ENCODE peak calls at places on chromosomes 3 and 15, in nine cellular contexts. One of them, this sample, is unnamed.

GRCh38 chr3:10638466-10638865 is 133.1 kb upstream of the ATP2B2 start:
- DNase-seq in CD8-positive, alpha-beta memory T cell: no peak
- DNase-seq in NCI-H146: no peak
- DNase-seq in smooth muscle cell of the brain vasculature: no peak
- DNase-seq in T1000: no peak
- DNase-seq in stimulated activated CD4-positive, alpha-beta T cell treated with anti-CD3 and anti-CD28 coated beads, Interleukin-1b, Interleukin-23, amount 100 ng/mL, for 4 hours: no peak
- DNase-seq in NCI-H2081 treated with DMSO at 0.1 percent for 48 hours: no peak
- DNase-seq in GM10248: no peak
- DNase-seq in occipital lobe: no peak
- DNase-seq in this sample: no peak

GRCh38 chr3:108441081-108441507 is 69.3 kb downstream of the MYH15 start:
- DNase-seq in CD8-positive, alpha-beta memory T cell: no peak
- DNase-seq in NCI-H146: peak
- DNase-seq in smooth muscle cell of the brain vasculature: no peak
- DNase-seq in T1000: no peak
- DNase-seq in stimulated activated CD4-positive, alpha-beta T cell treated with anti-CD3 and anti-CD28 coated beads, Interleukin-1b, Interleukin-23, amount 100 ng/mL, for 4 hours: no peak
- DNase-seq in NCI-H2081 treated with DMSO at 0.1 percent for 48 hours: no peak
- DNase-seq in GM10248: no peak
- DNase-seq in occipital lobe: no peak
- DNase-seq in this sample: no peak

GRCh38 chr15:31393441-31394091 is 66.9 kb downstream of the KLF13 start:
- DNase-seq in CD8-positive, alpha-beta memory T cell: no peak
- DNase-seq in NCI-H146: peak
- DNase-seq in smooth muscle cell of the brain vasculature: no peak
- DNase-seq in T1000: no peak
- DNase-seq in stimulated activated CD4-positive, alpha-beta T cell treated with anti-CD3 and anti-CD28 coated beads, Interleukin-1b, Interleukin-23, amount 100 ng/mL, for 4 hours: no peak
- DNase-seq in NCI-H2081 treated with DMSO at 0.1 percent for 48 hours: no peak
- DNase-seq in GM10248: peak
- DNase-seq in occipital lobe: no peak
- DNase-seq in this sample: no peak

GRCh38 chr3:62090066-62090465 is 283.3 kb downstream of the FEZF2 start:
- DNase-seq in CD8-positive, alpha-beta memory T cell: no peak
- DNase-seq in NCI-H146: no peak
- DNase-seq in smooth muscle cell of the brain vasculature: no peak
- DNase-seq in T1000: no peak
- DNase-seq in stimulated activated CD4-positive, alpha-beta T cell treated with anti-CD3 and anti-CD28 coated beads, Interleukin-1b, Interleukin-23, amount 100 ng/mL, for 4 hours: no peak
- DNase-seq in NCI-H2081 treated with DMSO at 0.1 percent for 48 hours: no peak
- DNase-seq in GM10248: no peak
- DNase-seq in occipital lobe: no peak
- DNase-seq in this sample: no peak

GRCh38 chr15:90167121-90167520 is 34.0 kb upstream of the SEMA4B start:
- DNase-seq in CD8-positive, alpha-beta memory T cell: no peak
- DNase-seq in NCI-H146: no peak
- DNase-seq in smooth muscle cell of the brain vasculature: no peak
- DNase-seq in T1000: no peak
- DNase-seq in stimulated activated CD4-positive, alpha-beta T cell treated with anti-CD3 and anti-CD28 coated beads, Interleukin-1b, Interleukin-23, amount 100 ng/mL, for 4 hours: no peak
- DNase-seq in NCI-H2081 treated with DMSO at 0.1 percent for 48 hours: no peak
- DNase-seq in GM10248: no peak
- DNase-seq in occipital lobe: no peak
- DNase-seq in this sample: no peak

GRCh38 chr3:9448643-9449042 is 51.2 kb downstream of the SETD5 start:
- DNase-seq in CD8-positive, alpha-beta memory T cell: no peak
- DNase-seq in NCI-H146: no peak
- DNase-seq in smooth muscle cell of the brain vasculature: no peak
- DNase-seq in T1000: no peak
- DNase-seq in stimulated activated CD4-positive, alpha-beta T cell treated with anti-CD3 and anti-CD28 coated beads, Interleukin-1b, Interleukin-23, amount 100 ng/mL, for 4 hours: no peak
- DNase-seq in NCI-H2081 treated with DMSO at 0.1 percent for 48 hours: no peak
- DNase-seq in GM10248: no peak
- DNase-seq in occipital lobe: no peak
- DNase-seq in this sample: no peak

GRCh38 chr15:67998599-67999122 is 55.5 kb upstream of the PIAS1 start:
- DNase-seq in CD8-positive, alpha-beta memory T cell: no peak
- DNase-seq in NCI-H146: no peak
- DNase-seq in smooth muscle cell of the brain vasculature: no peak
- DNase-seq in T1000: peak
- DNase-seq in stimulated activated CD4-positive, alpha-beta T cell treated with anti-CD3 and anti-CD28 coated beads, Interleukin-1b, Interleukin-23, amount 100 ng/mL, for 4 hours: no peak
- DNase-seq in NCI-H2081 treated with DMSO at 0.1 percent for 48 hours: no peak
- DNase-seq in GM10248: no peak
- DNase-seq in occipital lobe: no peak
- DNase-seq in this sample: no peak

GRCh38 chr3:168620854-168621253 is 525.1 kb upstream of the GOLIM4 start:
- DNase-seq in CD8-positive, alpha-beta memory T cell: no peak
- DNase-seq in NCI-H146: peak
- DNase-seq in smooth muscle cell of the brain vasculature: no peak
- DNase-seq in T1000: no peak
- DNase-seq in stimulated activated CD4-positive, alpha-beta T cell treated with anti-CD3 and anti-CD28 coated beads, Interleukin-1b, Interleukin-23, amount 100 ng/mL, for 4 hours: no peak
- DNase-seq in NCI-H2081 treated with DMSO at 0.1 percent for 48 hours: peak
- DNase-seq in GM10248: no peak
- DNase-seq in occipital lobe: peak
- DNase-seq in this sample: peak

GRCh38 chr3:43161684-43162512 is 56.0 kb upstream of the POMGNT2 start:
- DNase-seq in CD8-positive, alpha-beta memory T cell: peak
- DNase-seq in NCI-H146: no peak
- DNase-seq in smooth muscle cell of the brain vasculature: peak
- DNase-seq in T1000: no peak
- DNase-seq in stimulated activated CD4-positive, alpha-beta T cell treated with anti-CD3 and anti-CD28 coated beads, Interleukin-1b, Interleukin-23, amount 100 ng/mL, for 4 hours: no peak
- DNase-seq in NCI-H2081 treated with DMSO at 0.1 percent for 48 hours: no peak
- DNase-seq in GM10248: no peak
- DNase-seq in occipital lobe: no peak
- DNase-seq in this sample: peak

GRCh38 chr3:30273304-30274072 is 332.9 kb upstream of the TGFBR2 start:
- DNase-seq in CD8-positive, alpha-beta memory T cell: no peak
- DNase-seq in NCI-H146: no peak
- DNase-seq in smooth muscle cell of the brain vasculature: no peak
- DNase-seq in T1000: no peak
- DNase-seq in stimulated activated CD4-positive, alpha-beta T cell treated with anti-CD3 and anti-CD28 coated beads, Interleukin-1b, Interleukin-23, amount 100 ng/mL, for 4 hours: no peak
- DNase-seq in NCI-H2081 treated with DMSO at 0.1 percent for 48 hours: no peak
- DNase-seq in GM10248: no peak
- DNase-seq in occipital lobe: no peak
- DNase-seq in this sample: no peak

GRCh38 chr3:16114930-16115329 is 59.5 kb upstream of the GALNT15 start:
- DNase-seq in CD8-positive, alpha-beta memory T cell: no peak
- DNase-seq in NCI-H146: no peak
- DNase-seq in smooth muscle cell of the brain vasculature: no peak
- DNase-seq in T1000: no peak
- DNase-seq in stimulated activated CD4-positive, alpha-beta T cell treated with anti-CD3 and anti-CD28 coated beads, Interleukin-1b, Interleukin-23, amount 100 ng/mL, for 4 hours: no peak
- DNase-seq in NCI-H2081 treated with DMSO at 0.1 percent for 48 hours: no peak
- DNase-seq in GM10248: no peak
- DNase-seq in occipital lobe: no peak
- DNase-seq in this sample: no peak

GRCh38 chr3:174937488-174937887 is 78.4 kb downstream of the NAALADL2 start:
- DNase-seq in CD8-positive, alpha-beta memory T cell: no peak
- DNase-seq in NCI-H146: no peak
- DNase-seq in smooth muscle cell of the brain vasculature: no peak
- DNase-seq in T1000: no peak
- DNase-seq in stimulated activated CD4-positive, alpha-beta T cell treated with anti-CD3 and anti-CD28 coated beads, Interleukin-1b, Interleukin-23, amount 100 ng/mL, for 4 hours: no peak
- DNase-seq in NCI-H2081 treated with DMSO at 0.1 percent for 48 hours: peak
- DNase-seq in GM10248: no peak
- DNase-seq in occipital lobe: no peak
- DNase-seq in this sample: no peak

GRCh38 chr3:117927831-117928230 is 1106.8 kb downstream of the IGSF11 start:
- DNase-seq in CD8-positive, alpha-beta memory T cell: no peak
- DNase-seq in NCI-H146: no peak
- DNase-seq in smooth muscle cell of the brain vasculature: no peak
- DNase-seq in T1000: no peak
- DNase-seq in stimulated activated CD4-positive, alpha-beta T cell treated with anti-CD3 and anti-CD28 coated beads, Interleukin-1b, Interleukin-23, amount 100 ng/mL, for 4 hours: no peak
- DNase-seq in NCI-H2081 treated with DMSO at 0.1 percent for 48 hours: no peak
- DNase-seq in GM10248: no peak
- DNase-seq in occipital lobe: no peak
- DNase-seq in this sample: no peak

GRCh38 chr15:95302206-95302605 is 1028.3 kb upstream of the NR2F2 start:
- DNase-seq in CD8-positive, alpha-beta memory T cell: no peak
- DNase-seq in NCI-H146: no peak
- DNase-seq in smooth muscle cell of the brain vasculature: no peak
- DNase-seq in T1000: no peak
- DNase-seq in stimulated activated CD4-positive, alpha-beta T cell treated with anti-CD3 and anti-CD28 coated beads, Interleukin-1b, Interleukin-23, amount 100 ng/mL, for 4 hours: no peak
- DNase-seq in NCI-H2081 treated with DMSO at 0.1 percent for 48 hours: no peak
- DNase-seq in GM10248: no peak
- DNase-seq in occipital lobe: no peak
- DNase-seq in this sample: peak

GRCh38 chr3:5036858-5037257 is 57.6 kb downstream of the BHLHE40 start:
- DNase-seq in CD8-positive, alpha-beta memory T cell: no peak
- DNase-seq in NCI-H146: no peak
- DNase-seq in smooth muscle cell of the brain vasculature: no peak
- DNase-seq in T1000: no peak
- DNase-seq in stimulated activated CD4-positive, alpha-beta T cell treated with anti-CD3 and anti-CD28 coated beads, Interleukin-1b, Interleukin-23, amount 100 ng/mL, for 4 hours: no peak
- DNase-seq in NCI-H2081 treated with DMSO at 0.1 percent for 48 hours: no peak
- DNase-seq in GM10248: no peak
- DNase-seq in occipital lobe: no peak
- DNase-seq in this sample: peak

GRCh38 chr15:41899854-41900442 is 6.1 kb upstream of the SPTBN5 start:
- DNase-seq in CD8-positive, alpha-beta memory T cell: no peak
- DNase-seq in NCI-H146: peak
- DNase-seq in smooth muscle cell of the brain vasculature: no peak
- DNase-seq in T1000: no peak
- DNase-seq in stimulated activated CD4-positive, alpha-beta T cell treated with anti-CD3 and anti-CD28 coated beads, Interleukin-1b, Interleukin-23, amount 100 ng/mL, for 4 hours: no peak
- DNase-seq in NCI-H2081 treated with DMSO at 0.1 percent for 48 hours: no peak
- DNase-seq in GM10248: no peak
- DNase-seq in occipital lobe: no peak
- DNase-seq in this sample: no peak

GRCh38 chr3:9217784-9218513 is 31.5 kb downstream of the SRGAP3 start:
- DNase-seq in CD8-positive, alpha-beta memory T cell: no peak
- DNase-seq in NCI-H146: no peak
- DNase-seq in smooth muscle cell of the brain vasculature: no peak
- DNase-seq in T1000: no peak
- DNase-seq in stimulated activated CD4-positive, alpha-beta T cell treated with anti-CD3 and anti-CD28 coated beads, Interleukin-1b, Interleukin-23, amount 100 ng/mL, for 4 hours: no peak
- DNase-seq in NCI-H2081 treated with DMSO at 0.1 percent for 48 hours: no peak
- DNase-seq in GM10248: no peak
- DNase-seq in occipital lobe: no peak
- DNase-seq in this sample: no peak

GRCh38 chr3:127389415-127389814 is 101.6 kb upstream of the PRR20G start:
- DNase-seq in CD8-positive, alpha-beta memory T cell: no peak
- DNase-seq in NCI-H146: no peak
- DNase-seq in smooth muscle cell of the brain vasculature: no peak
- DNase-seq in T1000: no peak
- DNase-seq in stimulated activated CD4-positive, alpha-beta T cell treated with anti-CD3 and anti-CD28 coated beads, Interleukin-1b, Interleukin-23, amount 100 ng/mL, for 4 hours: no peak
- DNase-seq in NCI-H2081 treated with DMSO at 0.1 percent for 48 hours: no peak
- DNase-seq in GM10248: no peak
- DNase-seq in occipital lobe: no peak
- DNase-seq in this sample: no peak

GRCh38 chr15:71496336-71496955 is 313.9 kb upstream of the NR2E3 start:
- DNase-seq in CD8-positive, alpha-beta memory T cell: no peak
- DNase-seq in NCI-H146: no peak
- DNase-seq in smooth muscle cell of the brain vasculature: no peak
- DNase-seq in T1000: no peak
- DNase-seq in stimulated activated CD4-positive, alpha-beta T cell treated with anti-CD3 and anti-CD28 coated beads, Interleukin-1b, Interleukin-23, amount 100 ng/mL, for 4 hours: no peak
- DNase-seq in NCI-H2081 treated with DMSO at 0.1 percent for 48 hours: no peak
- DNase-seq in GM10248: no peak
- DNase-seq in occipital lobe: no peak
- DNase-seq in this sample: no peak